ENCODE peak calls at places on chromosome 17, in five cellular contexts. Z is neuronal stem cell, U is cardiac fibroblast, T is Peyer's patch, M is upper lobe of right lung. I is an unnamed sample.

GRCh38 chr17:15651001-15651582 is 31.6 kb upstream of the FBXW10B start:
- DNase-seq in Z (no peak), U (no peak), T (peak), M (no peak), I (no peak)

GRCh38 chr17:12229315-12229714 is 208.6 kb downstream of the MAP2K4 start:
- DNase-seq in Z (no peak), U (no peak), T (no peak), M (no peak), I (no peak)

GRCh38 chr17:73292031-73292531 is 19.7 kb downstream of the CDC42EP4 start:
- DNase-seq in Z (no peak), U (peak), T (no peak), M (no peak), I (no peak)

GRCh38 chr17:49035470-49036269 is 38.5 kb downstream of the IGF2BP1 start:
- DNase-seq in Z (no peak), U (peak), T (peak), M (no peak), I (peak)

GRCh38 chr17:62105861-62106260 is 40.8 kb upstream of the MED13 start:
- DNase-seq in Z (no peak), U (no peak), T (no peak), M (no peak), I (no peak)

GRCh38 chr17:62627904-62628603 is 584 bp downstream of the MRC2 start:
- DNase-seq in Z (peak), U (peak), T (no peak), M (peak), I (peak)

GRCh38 chr17:49063652-49064051 is 66.5 kb downstream of the IGF2BP1 start:
- DNase-seq in Z (no peak), U (peak), T (no peak), M (no peak), I (no peak)

GRCh38 chr17:30780343-30780742 is 44.1 kb downstream of the CRLF3 start:
- DNase-seq in Z (no peak), U (no peak), T (no peak), M (no peak), I (no peak)

GRCh38 chr17:4892499-4893221 is 6.7 kb upstream of the C17orf107 start:
- DNase-seq in Z (no peak), U (no peak), T (no peak), M (no peak), I (no peak)

GRCh38 chr17:40190197-40191021 is 13.1 kb downstream of the RAPGEFL1 start:
- DNase-seq in Z (no peak), U (no peak), T (no peak), M (no peak), I (no peak)

GRCh38 chr17:19305261-19305660 is 57.3 kb downstream of the B9D1 start:
- DNase-seq in Z (no peak), U (no peak), T (no peak), M (no peak), I (no peak)

GRCh38 chr17:44113868-44114840 is 9.3 kb downstream of the HDAC5 start:
- DNase-seq in Z (no peak), U (no peak), T (no peak), M (no peak), I (no peak)

GRCh38 chr17:62126292-62126691 is 61.2 kb upstream of the MED13 start:
- DNase-seq in Z (no peak), U (no peak), T (no peak), M (no peak), I (no peak)

GRCh38 chr17:33039874-33040273 is 48.2 kb downstream of the SPACA3 start:
- DNase-seq in Z (no peak), U (peak), T (no peak), M (no peak), I (no peak)

GRCh38 chr17:16085066-16085699 is 85.6 kb downstream of the TTC19 start:
- DNase-seq in Z (no peak), U (peak), T (no peak), M (no peak), I (no peak)

GRCh38 chr17:4304417-4305027 is 40.7 kb upstream of the ANKFY1 start:
- DNase-seq in Z (peak), U (peak), T (peak), M (no peak), I (no peak)

GRCh38 chr17:54992797-54993639 is 24.5 kb downstream of the STXBP4 start:
- DNase-seq in Z (peak), U (peak), T (no peak), M (no peak), I (no peak)

GRCh38 chr17:62565817-62566216 is 61.7 kb upstream of the MRC2 start:
- DNase-seq in Z (no peak), U (peak), T (no peak), M (no peak), I (no peak)

GRCh38 chr17:4834621-4835020 is 1.5 kb downstream of the MINK1 start:
- DNase-seq in Z (no peak), U (no peak), T (no peak), M (no peak), I (no peak)

GRCh38 chr17:41784207-41784744 is 2.2 kb downstream of the JUP start:
- DNase-seq in Z (no peak), U (peak), T (peak), M (no peak), I (no peak)

GRCh38 chr17:30599424-30600061 is 122.3 kb downstream of the GOSR1 start:
- DNase-seq in Z (no peak), U (no peak), T (peak), M (no peak), I (no peak)

GRCh38 chr17:10172241-10172741 is 26.1 kb downstream of the GAS7 start:
- DNase-seq in Z (no peak), U (peak), T (no peak), M (no peak), I (no peak)

GRCh38 chr17:46072998-46073397 is 73.9 kb downstream of the STH start:
- DNase-seq in Z (no peak), U (peak), T (no peak), M (no peak), I (no peak)

GRCh38 chr17:2172447-2172938 is 117.6 kb downstream of the HIC1 start:
- DNase-seq in Z (no peak), U (no peak), T (no peak), M (no peak), I (no peak)

GRCh38 chr17:31627960-31628359 is 231.1 kb downstream of the COPRS start:
- DNase-seq in Z (no peak), U (no peak), T (no peak), M (no peak), I (no peak)

GRCh38 chr17:76075364-76076099 is 951 bp downstream of the GALR2 start:
- DNase-seq in Z (no peak), U (no peak), T (no peak), M (peak), I (no peak)

GRCh38 chr17:74360993-74361612 is 565 bp downstream of the BTBD17 start:
- DNase-seq in Z (peak), U (no peak), T (no peak), M (no peak), I (no peak)

GRCh38 chr17:71316498-71316897 is 804.3 kb upstream of the SOX9 start:
- DNase-seq in Z (no peak), U (no peak), T (no peak), M (no peak), I (no peak)

GRCh38 chr17:74757502-74757901 is 9.1 kb downstream of the NHERF1 start:
- DNase-seq in Z (no peak), U (no peak), T (no peak), M (no peak), I (no peak)

GRCh38 chr17:74271902-74272563 is 2.0 kb upstream of the DNAI2 start:
- DNase-seq in Z (no peak), U (peak), T (no peak), M (peak), I (peak)

GRCh38 chr17:32277284-32277683 is 11.7 kb downstream of the RHBDL3 start:
- DNase-seq in Z (no peak), U (peak), T (no peak), M (no peak), I (no peak)

GRCh38 chr17:82267575-82268379 is 5.7 kb downstream of the CSNK1D start:
- DNase-seq in Z (no peak), U (peak), T (peak), M (peak), I (peak)

GRCh38 chr17:57305918-57306317 is 49.6 kb downstream of the MSI2 start:
- DNase-seq in Z (no peak), U (no peak), T (no peak), M (no peak), I (no peak)

GRCh38 chr17:78375401-78376079 is 2.9 kb upstream of the PGS1 start:
- DNase-seq in Z (no peak), U (peak), T (no peak), M (peak), I (peak)

GRCh38 chr17:60792250-60792898 is 114.7 kb downstream of the BCAS3 start:
- DNase-seq in Z (no peak), U (no peak), T (no peak), M (no peak), I (no peak)

GRCh38 chr17:70168044-70168978 is 1.0 kb upstream of the KCNJ2 start:
- DNase-seq in Z (peak), U (peak), T (peak), M (peak), I (peak)

GRCh38 chr17:73592531-73592961 is 51.7 kb downstream of the SDK2 start:
- DNase-seq in Z (no peak), U (no peak), T (no peak), M (no peak), I (no peak)

GRCh38 chr17:61731330-61731729 is 132.0 kb downstream of the BRIP1 start:
- DNase-seq in Z (no peak), U (no peak), T (no peak), M (no peak), I (no peak)

GRCh38 chr17:34420254-34420766 is 57.3 kb upstream of the CCL1 start:
- DNase-seq in Z (peak), U (peak), T (peak), M (no peak), I (peak)

GRCh38 chr17:58383892-58384462 is 32.0 kb upstream of the SUPT4H1 start:
- DNase-seq in Z (no peak), U (no peak), T (no peak), M (no peak), I (no peak)

GRCh38 chr17:79402275-79402674 is 208.6 kb downstream of the RBFOX3 start:
- DNase-seq in Z (no peak), U (no peak), T (no peak), M (no peak), I (no peak)

GRCh38 chr17:79399610-79400144 is 211.2 kb downstream of the RBFOX3 start:
- DNase-seq in Z (no peak), U (no peak), T (no peak), M (no peak), I (no peak)

GRCh38 chr17:79401704-79402075 is 209.2 kb downstream of the RBFOX3 start:
- DNase-seq in Z (no peak), U (no peak), T (no peak), M (no peak), I (no peak)

GRCh38 chr17:79398441-79398840 is 212.4 kb downstream of the RBFOX3 start:
- DNase-seq in Z (no peak), U (no peak), T (no peak), M (no peak), I (no peak)

GRCh38 chr17:79400989-79401703 is 209.7 kb downstream of the RBFOX3 start:
- DNase-seq in Z (peak), U (peak), T (peak), M (peak), I (peak)
- H3K4me3 ChIP-seq in Z (no peak), U (no peak), T (no peak), M (peak), I (peak)

GRCh38 chr17:50916708-50917417 is 50.7 kb upstream of the TOB1 start:
- DNase-seq in Z (no peak), U (no peak), T (no peak), M (no peak), I (peak)
- H3K4me3 ChIP-seq in Z (no peak), U (no peak), T (no peak), M (no peak), I (no peak)

GRCh38 chr17:17326275-17326875 is 23.2 kb downstream of the NT5M start:
- DNase-seq in Z (no peak), U (no peak), T (no peak), M (no peak), I (peak)

GRCh38 chr17:17322516-17323510 is 19.6 kb downstream of the NT5M start:
- DNase-seq in Z (no peak), U (no peak), T (no peak), M (peak), I (peak)

GRCh38 chr17:17324616-17325015 is 21.4 kb downstream of the NT5M start:
- DNase-seq in Z (no peak), U (no peak), T (no peak), M (no peak), I (peak)

GRCh38 chr17:17325816-17326215 is 22.6 kb downstream of the NT5M start:
- DNase-seq in Z (no peak), U (no peak), T (no peak), M (no peak), I (peak)

GRCh38 chr17:17325228-17325627 is 22.1 kb downstream of the NT5M start:
- DNase-seq in Z (no peak), U (no peak), T (no peak), M (no peak), I (peak)
- H3K4me3 ChIP-seq in Z (no peak), U (no peak), T (no peak), M (no peak), I (no peak)

GRCh38 chr17:27649929-27650328 is 18.9 kb downstream of the LGALS9 start:
- DNase-seq in Z (no peak), U (no peak), T (no peak), M (no peak), I (no peak)

GRCh38 chr17:27647755-27648154 is 16.8 kb downstream of the LGALS9 start:
- DNase-seq in Z (no peak), U (no peak), T (peak), M (no peak), I (no peak)

GRCh38 chr17:27653572-27653971 is 22.6 kb downstream of the LGALS9 start:
- DNase-seq in Z (no peak), U (no peak), T (no peak), M (no peak), I (no peak)

GRCh38 chr17:27651411-27652345 is 20.7 kb downstream of the LGALS9 start:
- DNase-seq in Z (peak), U (peak), T (peak), M (no peak), I (peak)

DNA sequence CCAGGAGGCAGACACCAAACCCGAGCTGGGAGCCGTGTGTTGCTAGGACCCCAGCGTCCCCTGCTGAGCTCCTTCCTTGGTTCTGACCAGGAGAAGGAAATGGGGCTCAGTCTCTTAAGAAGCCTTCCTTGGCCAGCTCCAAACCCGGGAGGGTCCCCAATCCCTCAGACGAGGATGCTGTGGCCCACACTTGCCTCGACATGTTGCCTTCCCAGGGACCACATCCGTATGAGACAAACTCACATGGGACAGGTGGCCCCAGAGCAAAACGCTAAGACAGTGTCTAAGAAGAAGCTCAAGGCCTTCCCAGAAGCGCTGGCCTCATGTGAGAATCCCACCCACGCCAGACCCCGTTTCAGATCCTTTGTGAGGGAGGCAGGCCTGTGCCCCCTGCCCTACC is 19.8 kb downstream of the LGALS9 start:
- DNase-seq in Z (no peak), U (no peak), T (no peak), M (no peak), I (no peak)
- H3K4me3 ChIP-seq in Z (no peak), U (no peak), T (no peak), M (no peak), I (no peak)

DNA sequence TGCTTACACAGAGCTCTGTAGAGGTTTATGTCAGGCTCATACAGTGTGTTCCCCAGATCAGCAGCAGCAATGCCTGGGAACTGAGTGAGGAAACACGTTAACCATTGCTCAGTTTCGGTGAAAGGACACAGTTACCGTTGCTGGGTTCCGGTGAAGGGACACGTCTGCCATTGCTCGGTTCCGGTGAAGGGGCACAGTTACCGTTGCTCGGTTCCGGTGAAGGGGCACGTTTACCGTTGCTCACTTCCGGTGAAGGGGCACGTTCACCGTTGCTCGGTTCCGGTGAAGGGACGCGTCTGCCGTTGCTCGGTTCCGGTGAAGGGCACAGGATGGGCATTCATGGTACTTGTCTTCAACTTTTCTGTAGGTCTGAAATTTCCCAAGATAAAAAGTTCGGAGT is 81.7 kb downstream of the MRM3 start:
- DNase-seq in Z (no peak), U (no peak), T (no peak), M (no peak), I (no peak)
- H3K4me3 ChIP-seq in Z (no peak), U (no peak), T (no peak), M (no peak), I (no peak)

GRCh38 chr17:8964801-8965393 is 610 bp downstream of the PIK3R5 start:
- DNase-seq in Z (no peak), U (no peak), T (peak), M (peak), I (peak)

GRCh38 chr17:8963665-8964258 is 1.7 kb downstream of the PIK3R5 start:
- DNase-seq in Z (peak), U (no peak), T (no peak), M (no peak), I (no peak)

GRCh38 chr17:8963017-8963416 is 2.5 kb downstream of the PIK3R5 start:
- DNase-seq in Z (no peak), U (no peak), T (no peak), M (no peak), I (no peak)

GRCh38 chr17:8966926-8967325 is 1.4 kb upstream of the PIK3R5 start:
- DNase-seq in Z (no peak), U (no peak), T (no peak), M (no peak), I (no peak)

DNA sequence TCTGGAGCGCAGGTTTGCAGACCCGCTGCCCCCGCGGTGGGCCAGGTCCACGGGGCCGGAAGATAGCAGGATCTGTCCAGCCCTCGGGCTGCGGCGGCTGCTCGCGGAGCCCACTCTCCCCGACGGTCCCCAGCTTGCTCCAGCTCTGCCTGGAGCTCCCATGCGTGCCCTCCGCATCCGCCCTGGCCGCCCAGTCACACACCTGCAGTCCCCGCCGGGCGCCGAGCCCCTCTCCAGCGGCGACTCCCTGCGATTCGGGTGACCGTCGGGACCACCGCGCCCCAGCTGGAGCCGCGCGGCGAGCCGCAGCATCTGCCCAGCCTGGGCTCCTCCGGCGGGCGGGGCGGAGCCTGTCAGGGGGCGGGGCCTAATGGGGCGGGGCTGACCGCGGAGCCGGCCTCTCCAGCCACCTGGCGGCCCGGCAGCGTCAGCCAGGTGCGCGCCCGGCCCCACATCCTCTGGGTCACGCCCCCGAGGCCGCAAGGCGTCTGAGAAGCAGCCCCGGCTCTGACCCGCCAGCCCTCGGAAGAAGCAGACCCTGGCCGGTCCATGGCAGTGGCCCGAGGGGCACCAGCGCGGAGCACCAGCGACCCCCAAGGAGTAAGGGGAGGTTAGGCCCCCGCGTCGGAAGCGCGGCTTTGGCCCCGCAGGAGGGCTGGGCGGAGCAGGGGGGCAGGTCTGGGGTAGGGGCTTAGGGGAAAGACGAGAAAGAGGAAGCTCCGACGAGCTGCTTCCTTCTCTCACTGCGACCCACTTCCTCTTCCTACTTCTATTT is at the start of gene PIK3R5:
- DNase-seq in Z (peak), U (no peak), T (peak), M (peak), I (peak)
- H3K4me3 ChIP-seq in Z (no peak), U (no peak), T (peak), M (peak), I (peak)

DNA sequence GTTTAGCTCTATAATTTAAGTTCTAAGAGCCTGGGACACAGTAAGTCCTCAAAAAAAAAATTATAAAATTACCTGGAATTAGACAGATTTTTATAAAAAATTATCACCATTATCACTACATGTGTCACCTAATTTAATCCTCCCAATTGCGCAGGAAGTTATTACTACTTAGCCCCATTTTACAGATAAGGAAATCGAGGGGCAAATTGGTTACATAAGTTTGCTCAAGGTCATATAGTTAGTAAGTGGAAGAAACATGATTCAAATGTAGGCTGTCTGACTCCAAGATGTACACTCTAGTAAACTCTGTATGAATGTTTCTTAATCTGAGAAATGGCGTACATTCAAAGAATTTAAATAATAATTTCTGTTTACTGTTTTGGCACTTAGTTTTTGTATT is 2.6 kb downstream of the AATF start:
- DNase-seq in Z (no peak), U (no peak), T (no peak), M (no peak), I (no peak)
- H3K4me3 ChIP-seq in Z (no peak), U (no peak), T (no peak), M (no peak), I (no peak)

GRCh38 chr17:14222611-14223010 is 14.1 kb downstream of the CDRT15 start:
- DNase-seq in Z (no peak), U (no peak), T (no peak), M (no peak), I (no peak)

GRCh38 chr17:14227052-14227451 is 9.6 kb downstream of the CDRT15 start:
- DNase-seq in Z (no peak), U (no peak), T (no peak), M (no peak), I (no peak)

GRCh38 chr17:14228903-14229302 is 7.8 kb downstream of the CDRT15 start:
- DNase-seq in Z (no peak), U (no peak), T (no peak), M (no peak), I (no peak)

GRCh38 chr17:14225153-14226004 is 11.3 kb downstream of the CDRT15 start:
- DNase-seq in Z (no peak), U (no peak), T (no peak), M (no peak), I (no peak)
- H3K4me3 ChIP-seq in Z (no peak), U (no peak), T (no peak), M (no peak), I (no peak)

I was measured in lower lobe of right lung.